ENCODE peak calls at places on chromosomes 3 and 15, in nine cellular contexts. One of them, this sample, is unnamed. For H3K9me3 and H3K4me1, the result is how much of the 10 kb centered on the place peaks cover.

GRCh38 chr15:58222698-58223097 is 84.5 kb downstream of the AQP9 start:
- DNase-seq in ovary: no peak
- DNase-seq in uterus: no peak
- DNase-seq in left ventricle myocardium inferior: no peak
- DNase-seq in hepatocyte: no peak
- DNase-seq in GM23248: peak
- DNase-seq in esophagus squamous epithelium: no peak
- DNase-seq in CD8-positive, alpha-beta memory T cell: no peak
- DNase-seq in body of pancreas: no peak
- DNase-seq in this sample: no peak

GRCh38 chr3:142941373-142942123 is 21.9 kb downstream of the PAQR9 start:
- DNase-seq in CD8-positive, alpha-beta memory T cell: no peak
- DNase-seq in esophagus squamous epithelium: no peak
- DNase-seq in hepatocyte: peak
- DNase-seq in ovary: no peak
- DNase-seq in left ventricle myocardium inferior: no peak
- DNase-seq in body of pancreas: no peak
- DNase-seq in uterus: no peak
- DNase-seq in GM23248: no peak
- DNase-seq in this sample: no peak

GRCh38 chr15:76380249-76380648 is 43.7 kb downstream of the ISL2 start:
- DNase-seq in uterus: no peak
- DNase-seq in left ventricle myocardium inferior: no peak
- DNase-seq in body of pancreas: no peak
- DNase-seq in hepatocyte: no peak
- DNase-seq in ovary: no peak
- DNase-seq in CD8-positive, alpha-beta memory T cell: no peak
- DNase-seq in GM23248: no peak
- DNase-seq in esophagus squamous epithelium: no peak
- DNase-seq in this sample: no peak

GRCh38 chr3:23611737-23612295 is 193.9 kb upstream of the UBE2E1 start:
- DNase-seq in esophagus squamous epithelium: no peak
- DNase-seq in left ventricle myocardium inferior: peak
- DNase-seq in hepatocyte: peak
- DNase-seq in body of pancreas: peak
- DNase-seq in uterus: peak
- DNase-seq in GM23248: peak
- DNase-seq in CD8-positive, alpha-beta memory T cell: no peak
- DNase-seq in ovary: peak
- DNase-seq in this sample: peak

GRCh38 chr15:72139667-72140066 is 21.5 kb downstream of the SENP8 start:
- DNase-seq in body of pancreas: no peak
- DNase-seq in left ventricle myocardium inferior: no peak
- DNase-seq in GM23248: no peak
- DNase-seq in uterus: no peak
- DNase-seq in esophagus squamous epithelium: no peak
- DNase-seq in hepatocyte: no peak
- DNase-seq in ovary: no peak
- DNase-seq in CD8-positive, alpha-beta memory T cell: no peak
- DNase-seq in this sample: no peak

GRCh38 chr3:183944790-183945189 is 60.1 kb upstream of the PARL start:
- DNase-seq in ovary: no peak
- DNase-seq in body of pancreas: no peak
- DNase-seq in left ventricle myocardium inferior: no peak
- DNase-seq in GM23248: no peak
- DNase-seq in hepatocyte: no peak
- DNase-seq in CD8-positive, alpha-beta memory T cell: no peak
- DNase-seq in uterus: no peak
- DNase-seq in esophagus squamous epithelium: no peak
- DNase-seq in this sample: no peak

GRCh38 chr3:111895079-111895478 is 36.0 kb downstream of the PHLDB2 start:
- DNase-seq in body of pancreas: no peak
- DNase-seq in hepatocyte: no peak
- DNase-seq in ovary: no peak
- DNase-seq in left ventricle myocardium inferior: no peak
- DNase-seq in GM23248: peak
- DNase-seq in CD8-positive, alpha-beta memory T cell: no peak
- DNase-seq in esophagus squamous epithelium: no peak
- DNase-seq in uterus: no peak
- DNase-seq in this sample: no peak

GRCh38 chr15:36428102-36428845 is 151.2 kb upstream of the CDIN1 start:
- DNase-seq in ovary: no peak
- DNase-seq in esophagus squamous epithelium: no peak
- DNase-seq in GM23248: peak
- DNase-seq in hepatocyte: peak
- DNase-seq in uterus: no peak
- DNase-seq in CD8-positive, alpha-beta memory T cell: no peak
- DNase-seq in body of pancreas: no peak
- DNase-seq in left ventricle myocardium inferior: no peak
- DNase-seq in this sample: peak

GRCh38 chr3:32423956-32424558 is 32.4 kb downstream of the CMTM7 start:
- DNase-seq in uterus: no peak
- DNase-seq in body of pancreas: no peak
- DNase-seq in hepatocyte: no peak
- DNase-seq in ovary: no peak
- DNase-seq in GM23248: no peak
- DNase-seq in CD8-positive, alpha-beta memory T cell: no peak
- DNase-seq in left ventricle myocardium inferior: no peak
- DNase-seq in esophagus squamous epithelium: no peak
- DNase-seq in this sample: no peak
- H3K4me3 ChIP-seq in uterus: no peak
- H3K4me3 ChIP-seq in body of pancreas: no peak
- H3K4me3 ChIP-seq in hepatocyte: no peak
- H3K4me3 ChIP-seq in ovary: no peak
- H3K4me3 ChIP-seq in GM23248: no peak
- H3K4me3 ChIP-seq in CD8-positive, alpha-beta memory T cell: no peak
- H3K4me3 ChIP-seq in left ventricle myocardium inferior: no peak
- H3K4me3 ChIP-seq in esophagus squamous epithelium: no peak
- H3K4me3 ChIP-seq in this sample: no peak

GRCh38 chr15:20341901-20342605 is 199.5 kb downstream of the GOLGA6L6 start:
- DNase-seq in CD8-positive, alpha-beta memory T cell: peak
- DNase-seq in body of pancreas: peak
- DNase-seq in ovary: peak
- DNase-seq in left ventricle myocardium inferior: peak
- DNase-seq in esophagus squamous epithelium: no peak
- DNase-seq in GM23248: no peak
- DNase-seq in uterus: peak
- DNase-seq in hepatocyte: peak
- DNase-seq in this sample: peak

GRCh38 chr15:20344601-20345400 is 196.8 kb downstream of the GOLGA6L6 start:
- DNase-seq in uterus: no peak
- DNase-seq in hepatocyte: peak
- DNase-seq in esophagus squamous epithelium: no peak
- DNase-seq in left ventricle myocardium inferior: no peak
- DNase-seq in GM23248: no peak
- DNase-seq in body of pancreas: peak
- DNase-seq in ovary: no peak
- DNase-seq in CD8-positive, alpha-beta memory T cell: no peak
- DNase-seq in this sample: no peak

GRCh38 chr15:20346082-20346805 is 195.4 kb downstream of the GOLGA6L6 start:
- DNase-seq in CD8-positive, alpha-beta memory T cell: no peak
- DNase-seq in uterus: no peak
- DNase-seq in ovary: no peak
- DNase-seq in esophagus squamous epithelium: no peak
- DNase-seq in left ventricle myocardium inferior: no peak
- DNase-seq in hepatocyte: peak
- DNase-seq in GM23248: no peak
- DNase-seq in body of pancreas: peak
- DNase-seq in this sample: no peak

GRCh38 chr15:20348291-20348899 is 193.2 kb downstream of the GOLGA6L6 start:
- DNase-seq in ovary: no peak
- DNase-seq in hepatocyte: peak
- DNase-seq in uterus: no peak
- DNase-seq in left ventricle myocardium inferior: no peak
- DNase-seq in body of pancreas: no peak
- DNase-seq in GM23248: no peak
- DNase-seq in CD8-positive, alpha-beta memory T cell: no peak
- DNase-seq in esophagus squamous epithelium: no peak
- DNase-seq in this sample: no peak

DNA sequence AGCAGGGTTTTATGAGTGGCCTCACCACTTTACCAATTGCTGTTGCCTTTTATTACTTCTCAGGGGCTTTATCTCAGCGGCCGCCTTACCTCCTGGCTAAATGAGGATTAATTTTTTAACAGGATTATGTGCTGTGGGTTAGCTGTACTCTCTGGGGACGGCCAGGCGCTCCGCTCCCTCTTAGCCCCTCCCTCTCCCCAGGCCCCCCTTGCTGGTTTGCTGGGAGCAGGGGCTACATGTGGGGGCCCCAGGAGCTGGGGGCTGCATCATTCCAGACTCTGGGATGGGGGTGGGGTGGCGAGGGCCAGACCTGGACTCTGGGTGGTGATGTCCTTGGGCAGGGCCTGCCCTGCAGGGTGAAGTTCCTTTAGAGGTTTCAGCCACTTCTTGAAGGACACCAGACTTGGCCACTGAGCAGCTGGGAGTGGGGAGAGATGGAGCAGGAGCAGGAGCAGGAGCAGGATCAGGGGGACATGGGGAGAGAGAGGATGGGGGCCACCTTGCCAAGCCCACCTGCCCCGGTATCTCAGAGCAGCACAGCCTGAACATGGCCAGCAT is 196.1 kb downstream of the GOLGA6L6 start:
- DNase-seq in body of pancreas: no peak
- DNase-seq in esophagus squamous epithelium: no peak
- DNase-seq in GM23248: no peak
- DNase-seq in left ventricle myocardium inferior: no peak
- DNase-seq in uterus: no peak
- DNase-seq in ovary: peak
- DNase-seq in hepatocyte: peak
- DNase-seq in CD8-positive, alpha-beta memory T cell: no peak
- DNase-seq in this sample: no peak
- H3K9me3 ChIP-seq in body of pancreas: under half
- H3K9me3 ChIP-seq in esophagus squamous epithelium: under half
- H3K9me3 ChIP-seq in GM23248: under half
- H3K9me3 ChIP-seq in left ventricle myocardium inferior: under half
- H3K9me3 ChIP-seq in uterus: under half
- H3K9me3 ChIP-seq in ovary: under half
- H3K9me3 ChIP-seq in hepatocyte: half or more
- H3K9me3 ChIP-seq in CD8-positive, alpha-beta memory T cell: under half
- H3K9me3 ChIP-seq in this sample: under half

DNA sequence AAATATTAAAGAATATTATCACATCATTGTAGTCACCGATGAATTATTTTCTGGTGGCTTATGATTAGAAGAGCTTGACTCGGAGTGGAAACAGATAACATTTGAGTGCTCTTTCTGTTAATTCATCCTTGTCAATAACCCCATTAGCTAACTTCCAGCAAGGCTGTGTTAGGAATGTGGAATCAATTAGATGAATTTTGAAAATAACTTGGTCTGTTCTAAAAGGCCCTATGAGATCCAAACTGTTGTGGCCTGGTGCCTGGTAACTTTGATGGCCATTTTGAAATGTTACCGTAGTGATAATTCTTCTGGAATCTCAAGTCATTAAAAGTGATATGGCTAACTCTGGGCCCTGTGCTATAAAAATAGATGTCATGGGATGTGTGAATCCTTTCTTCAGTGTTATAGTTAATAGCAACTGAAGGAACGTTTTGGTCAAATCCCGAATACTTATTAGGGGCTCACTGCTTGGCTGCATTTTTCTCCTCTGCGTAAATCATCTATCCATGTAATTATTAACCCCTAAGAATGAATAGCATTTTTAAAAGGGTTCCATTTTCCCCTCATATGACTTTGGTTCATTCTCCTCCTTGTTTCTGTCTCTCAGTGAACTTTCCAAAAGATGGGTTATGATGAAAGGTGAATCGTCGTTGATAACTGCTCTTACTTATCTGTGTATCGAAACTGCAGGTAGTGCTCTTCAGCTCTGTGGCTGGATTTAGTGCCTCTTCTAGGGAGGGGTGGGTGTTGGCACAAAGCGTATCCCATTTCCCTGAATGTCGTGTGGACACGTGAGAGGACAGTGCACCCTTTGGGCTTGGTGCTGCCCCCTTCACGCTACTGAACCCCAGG is 82.7 kb downstream of the IGF1R start:
- DNase-seq in uterus: no peak
- DNase-seq in GM23248: no peak
- DNase-seq in body of pancreas: no peak
- DNase-seq in CD8-positive, alpha-beta memory T cell: no peak
- DNase-seq in hepatocyte: no peak
- DNase-seq in esophagus squamous epithelium: no peak
- DNase-seq in ovary: no peak
- DNase-seq in left ventricle myocardium inferior: no peak
- DNase-seq in this sample: no peak
- H3K4me1 ChIP-seq in uterus: under half
- H3K4me1 ChIP-seq in GM23248: half or more
- H3K4me1 ChIP-seq in body of pancreas: half or more
- H3K4me1 ChIP-seq in CD8-positive, alpha-beta memory T cell: under half
- H3K4me1 ChIP-seq in hepatocyte: under half
- H3K4me1 ChIP-seq in esophagus squamous epithelium: half or more
- H3K4me1 ChIP-seq in ovary: under half
- H3K4me1 ChIP-seq in left ventricle myocardium inferior: half or more
- H3K4me1 ChIP-seq in this sample: half or more

GRCh38 chr3:15098503-15099363 is at the start of gene RBSN:
- DNase-seq in hepatocyte: peak
- DNase-seq in GM23248: peak
- DNase-seq in body of pancreas: peak
- DNase-seq in left ventricle myocardium inferior: peak
- DNase-seq in ovary: peak
- DNase-seq in esophagus squamous epithelium: peak
- DNase-seq in uterus: peak
- DNase-seq in CD8-positive, alpha-beta memory T cell: peak
- DNase-seq in this sample: peak

GRCh38 chr3:15099364-15100098 is 583 bp upstream of the RBSN start:
- DNase-seq in uterus: no peak
- DNase-seq in body of pancreas: peak
- DNase-seq in esophagus squamous epithelium: no peak
- DNase-seq in CD8-positive, alpha-beta memory T cell: no peak
- DNase-seq in hepatocyte: no peak
- DNase-seq in GM23248: no peak
- DNase-seq in left ventricle myocardium inferior: no peak
- DNase-seq in ovary: no peak
- DNase-seq in this sample: no peak

GRCh38 chr3:15094187-15094875 is 4.6 kb downstream of the RBSN start:
- DNase-seq in body of pancreas: no peak
- DNase-seq in CD8-positive, alpha-beta memory T cell: no peak
- DNase-seq in GM23248: no peak
- DNase-seq in hepatocyte: no peak
- DNase-seq in uterus: no peak
- DNase-seq in ovary: no peak
- DNase-seq in left ventricle myocardium inferior: no peak
- DNase-seq in esophagus squamous epithelium: no peak
- DNase-seq in this sample: no peak

GRCh38 chr3:15096026-15096425 is 2.9 kb downstream of the RBSN start:
- DNase-seq in hepatocyte: no peak
- DNase-seq in uterus: no peak
- DNase-seq in CD8-positive, alpha-beta memory T cell: no peak
- DNase-seq in GM23248: no peak
- DNase-seq in body of pancreas: no peak
- DNase-seq in ovary: no peak
- DNase-seq in esophagus squamous epithelium: no peak
- DNase-seq in left ventricle myocardium inferior: no peak
- DNase-seq in this sample: no peak

DNA sequence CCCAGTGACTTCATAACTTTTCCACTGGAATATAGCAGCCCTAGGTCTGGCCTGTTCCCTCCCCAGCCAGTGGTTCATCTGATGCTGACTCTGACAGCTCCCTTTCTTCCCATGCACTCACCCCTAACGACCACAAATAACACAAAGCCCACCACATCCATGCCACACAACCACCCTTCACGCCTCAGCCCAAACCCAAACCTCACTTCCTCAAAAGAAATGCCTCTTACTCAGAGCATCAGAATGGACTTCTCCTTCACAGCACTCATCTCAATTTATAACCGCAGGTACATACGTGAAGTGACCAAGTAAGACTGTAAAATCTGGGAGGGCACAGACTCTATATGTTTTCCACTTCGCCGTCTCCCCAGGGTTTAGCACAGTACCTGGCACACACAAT is 1.1 kb downstream of the RBSN start:
- DNase-seq in esophagus squamous epithelium: no peak
- DNase-seq in GM23248: peak
- DNase-seq in ovary: no peak
- DNase-seq in CD8-positive, alpha-beta memory T cell: peak
- DNase-seq in left ventricle myocardium inferior: no peak
- DNase-seq in hepatocyte: no peak
- DNase-seq in uterus: no peak
- DNase-seq in body of pancreas: no peak
- DNase-seq in this sample: no peak
- H3K4me3 ChIP-seq in esophagus squamous epithelium: peak
- H3K4me3 ChIP-seq in GM23248: peak
- H3K4me3 ChIP-seq in ovary: peak
- H3K4me3 ChIP-seq in CD8-positive, alpha-beta memory T cell: peak
- H3K4me3 ChIP-seq in left ventricle myocardium inferior: peak
- H3K4me3 ChIP-seq in hepatocyte: peak
- H3K4me3 ChIP-seq in uterus: peak
- H3K4me3 ChIP-seq in body of pancreas: no peak
- H3K4me3 ChIP-seq in this sample: peak